ENCODE peak calls at places on chromosomes 2 and 18, in five cellular contexts. B is kidney, D is K562, H is upper lobe of right lung, Q is cardiac muscle cell. R is an unnamed sample.
A peak's percentile ranks its signal among the peaks of the same experiment; 100 is the strongest.

GRCh38 chr18:25278415-25278814 is 73.6 kb downstream of the ZNF521 start:
- DNase-seq in B (no peak), D (no peak), H (no peak), Q (no peak), R (no peak)

GRCh38 chr2:136213836-136214235 is 95.9 kb upstream of the CXCR4 start:
- DNase-seq in B (no peak), D (no peak), H (no peak), Q (no peak), R (peak; percentile 54)

GRCh38 chr18:46282177-46282570 is 178.0 kb downstream of the HAUS1 start:
- DNase-seq in B (no peak), D (no peak), H (no peak), Q (no peak), R (no peak)

GRCh38 chr2:169091256-169091655 is 21.9 kb downstream of the DHRS9 start:
- DNase-seq in B (no peak), D (no peak), H (no peak), Q (no peak), R (no peak)

GRCh38 chr2:135875491-135876065 is 665 bp downstream of the MCM6 start:
- DNase-seq in B (peak; percentile 84), D (peak; percentile 38), H (peak; percentile 82), Q (peak; percentile 71), R (peak; percentile 84)

GRCh38 chr2:47056374-47056773 is 98.7 kb downstream of the STPG4 start:
- DNase-seq in B (peak; percentile 87), D (no peak), H (no peak), Q (peak; percentile 93), R (no peak)

GRCh38 chr2:200081221-200081620 is 125.8 kb downstream of the MAIP1 start:
- DNase-seq in B (no peak), D (no peak), H (no peak), Q (no peak), R (no peak)

GRCh38 chr2:148534416-148535205 is 109.9 kb upstream of the EPC2 start:
- DNase-seq in B (no peak), D (no peak), H (no peak), Q (peak; percentile 54), R (peak; percentile 54)

GRCh38 chr2:190250421-190250820 is 69.2 kb downstream of the HIBCH start:
- DNase-seq in B (no peak), D (no peak), H (no peak), Q (no peak), R (no peak)

DNA sequence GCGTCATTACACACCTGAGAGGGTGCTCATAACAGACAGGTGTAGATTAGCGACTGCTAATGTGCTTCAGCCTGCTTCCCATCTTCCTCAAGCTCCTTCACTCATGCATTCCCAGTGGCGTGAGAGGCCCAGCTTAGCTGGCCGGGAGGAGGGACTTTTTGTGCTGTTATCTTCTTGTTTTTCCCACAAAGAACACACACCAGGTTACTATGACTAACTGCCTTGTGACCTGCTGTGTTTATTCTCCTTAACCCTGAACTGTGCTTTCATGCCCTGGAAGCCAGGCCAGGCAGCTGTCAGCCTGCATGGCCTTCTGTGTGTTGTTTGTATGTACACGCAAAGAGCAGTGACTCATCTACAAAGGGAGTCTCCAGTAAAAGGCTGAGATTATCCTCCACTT is 143.8 kb downstream of the PIEZO2 start:
- DNase-seq in B (no peak), D (no peak), H (no peak), Q (peak; percentile 95), R (peak; percentile 78)
- H3K4me3 ChIP-seq in B (no peak overlapping the region), D (no peak overlapping the region), H (no peak overlapping the region), Q (no peak overlapping the region), R (no peak overlapping the region)

DNA sequence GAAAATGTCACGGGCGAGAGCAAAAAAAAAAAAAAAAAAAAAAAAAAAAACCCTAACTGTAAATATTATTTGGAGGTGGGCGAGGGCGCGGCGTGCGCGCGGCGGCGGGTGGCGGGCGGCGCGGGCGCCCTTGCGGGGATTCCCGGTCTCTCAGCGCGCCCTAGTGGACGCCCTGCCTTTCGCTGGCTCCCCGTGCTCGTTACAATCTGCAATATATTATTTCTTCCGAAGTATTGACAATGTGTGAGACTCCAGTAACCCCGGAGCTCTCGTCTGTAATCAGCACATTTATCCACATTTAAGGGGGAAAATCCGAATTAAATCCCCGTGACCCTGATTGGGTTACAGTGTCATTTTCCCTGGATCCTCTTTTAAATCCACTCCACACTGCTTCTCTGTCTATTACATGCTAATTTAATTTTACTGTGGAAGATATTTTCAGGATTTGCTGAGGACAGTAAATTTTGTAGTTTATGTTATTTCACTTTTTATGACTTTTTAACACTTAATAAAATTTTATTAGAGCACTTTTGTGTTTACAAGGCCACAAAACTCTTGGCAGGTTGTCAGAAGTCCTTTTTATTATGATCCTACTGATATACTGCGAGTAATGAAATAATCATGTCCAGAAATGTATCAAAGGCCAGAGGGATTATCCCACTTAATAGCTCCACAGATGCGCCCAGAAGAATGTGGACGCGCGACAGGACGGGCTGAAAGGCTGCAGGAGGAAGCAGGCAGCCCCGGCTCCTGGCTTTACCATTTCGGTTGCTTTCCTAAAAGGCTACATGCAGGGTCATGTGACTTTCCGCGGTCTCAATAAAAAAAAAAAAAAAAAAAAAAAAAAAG is 369.1 kb downstream of the MTX2 start:
- DNase-seq in B (peak; percentile 91), D (peak; percentile 64), H (peak; percentile 79), Q (peak; percentile 66), R (peak; percentile 78)
- TF ChIP-seq CTCF in B (peak; percentile 88), D (peak; percentile 85), H (peak; percentile 79), Q (peak; percentile 63), R (peak; percentile 93)

GRCh38 chr2:100893753-100894530 is 74.0 kb downstream of the NPAS2 start:
- DNase-seq in B (no peak), D (peak; percentile 65), H (no peak), Q (no peak), R (peak; percentile 44)

GRCh38 chr2:100895402-100895801 is 75.5 kb downstream of the NPAS2 start:
- DNase-seq in B (no peak), D (no peak), H (no peak), Q (no peak), R (peak; percentile 32)

GRCh38 chr2:100894531-100895156 is 74.7 kb downstream of the NPAS2 start:
- DNase-seq in B (no peak), D (no peak), H (no peak), Q (no peak), R (peak; percentile 18)

GRCh38 chr2:100898035-100898689 is 78.2 kb downstream of the NPAS2 start:
- DNase-seq in B (no peak), D (no peak), H (no peak), Q (no peak), R (peak; percentile 3)

DNA sequence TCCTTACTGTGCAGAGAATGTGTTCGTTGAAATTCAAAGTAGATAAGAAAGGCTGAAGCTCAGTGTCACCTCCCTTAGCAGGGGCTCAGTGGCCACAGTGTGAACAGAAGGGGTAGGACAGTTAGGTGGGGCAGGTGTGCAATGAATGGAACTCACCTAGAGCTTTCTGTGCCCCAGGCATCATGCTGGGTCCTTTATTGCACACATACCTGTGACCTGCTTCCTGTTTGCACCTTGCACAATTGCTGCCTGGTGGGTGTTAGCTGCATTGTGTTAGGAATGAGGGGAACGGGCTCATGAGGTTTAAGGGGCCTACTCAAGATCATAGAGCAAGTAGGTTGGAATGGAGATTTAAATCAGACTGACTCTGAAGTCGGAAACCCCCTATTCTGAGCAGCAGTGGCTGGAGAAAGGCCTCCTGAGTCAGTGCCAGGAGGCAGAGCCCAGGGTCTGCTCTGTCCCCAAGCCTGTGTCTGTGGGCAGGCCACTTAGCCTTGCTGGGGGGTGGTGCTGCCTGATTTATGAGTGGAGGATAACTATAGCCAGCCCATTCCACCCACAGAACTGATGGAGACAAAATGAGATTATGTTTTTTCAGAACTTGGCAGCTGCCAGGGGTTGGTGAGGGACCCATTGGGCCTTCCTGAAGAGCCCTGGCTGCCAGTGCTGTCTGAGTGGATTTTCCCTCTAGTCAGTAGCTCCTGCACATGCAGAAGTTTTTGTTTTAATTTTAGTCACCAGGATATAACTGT is 76.2 kb downstream of the NPAS2 start:
- DNase-seq in B (no peak), D (no peak), H (no peak), Q (no peak), R (peak; percentile 49)
- H3K27ac ChIP-seq in B (peak overlapping the region; percentile 29), D (no peak overlapping the region), H (no peak overlapping the region), Q (no peak overlapping the region), R (no peak overlapping the region)

GRCh38 chr2:219578811-219579210 is 6.7 kb downstream of the INHA start:
- DNase-seq in B (no peak), D (no peak), H (no peak), Q (peak; percentile 85), R (no peak)

GRCh38 chr2:219575566-219576504 is 3.7 kb downstream of the INHA start:
- DNase-seq in B (no peak), D (peak; percentile 30), H (no peak), Q (no peak), R (no peak)

GRCh38 chr2:219574509-219575311 is 2.6 kb downstream of the INHA start:
- DNase-seq in B (no peak), D (no peak), H (no peak), Q (no peak), R (no peak)

GRCh38 chr2:219573166-219573565 is 1.1 kb downstream of the INHA start:
- DNase-seq in B (no peak), D (no peak), H (no peak), Q (no peak), R (no peak)

DNA sequence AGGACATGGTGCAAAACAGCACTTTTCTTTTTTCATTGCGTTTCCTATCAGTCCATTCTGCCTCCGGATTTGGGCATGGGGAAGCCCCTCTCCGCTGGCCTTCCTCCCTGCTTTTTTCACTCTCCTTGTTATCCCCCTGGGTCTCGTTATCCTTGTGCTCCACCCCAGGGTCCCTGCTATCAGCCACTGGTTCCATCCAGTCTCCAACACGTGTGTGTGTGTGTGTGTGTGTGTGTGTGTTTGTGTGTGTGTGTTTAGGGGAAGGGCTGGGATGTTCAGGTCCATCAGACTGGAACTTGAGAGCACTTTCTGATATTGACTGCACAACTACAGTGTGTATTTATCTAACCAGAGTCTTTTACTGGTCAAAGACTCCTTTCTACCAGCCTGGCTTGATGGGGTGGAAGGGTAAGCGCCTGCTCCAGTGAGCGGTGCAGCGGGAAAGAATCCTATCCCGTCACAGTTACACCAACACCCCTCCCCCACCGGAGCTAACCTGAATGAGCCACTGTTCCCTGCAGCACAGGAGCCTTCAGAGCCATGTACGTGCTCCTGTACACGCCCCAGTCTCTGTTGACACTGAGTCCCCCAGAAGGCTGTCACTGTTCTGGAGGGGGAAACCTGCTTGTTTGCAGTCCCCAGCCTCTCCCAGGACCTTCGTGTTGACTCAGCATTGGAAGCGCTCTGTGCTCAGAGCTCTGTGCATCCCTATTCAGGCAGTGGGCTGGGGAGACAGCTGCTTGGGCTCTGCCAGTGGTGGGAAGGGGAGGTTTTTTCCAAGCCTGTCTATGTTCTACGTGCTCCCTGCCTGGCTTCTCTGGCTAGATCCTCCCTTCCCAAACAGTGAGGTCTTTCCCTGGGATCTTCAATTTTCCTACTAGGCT is 4.6 kb downstream of the INHA start:
- DNase-seq in B (no peak), D (peak; percentile 32), H (no peak), Q (no peak), R (peak; percentile 87)
- H3K4me3 ChIP-seq in B (no peak overlapping the region), D (no peak overlapping the region), H (no peak overlapping the region), Q (no peak overlapping the region), R (no peak overlapping the region)

DNA sequence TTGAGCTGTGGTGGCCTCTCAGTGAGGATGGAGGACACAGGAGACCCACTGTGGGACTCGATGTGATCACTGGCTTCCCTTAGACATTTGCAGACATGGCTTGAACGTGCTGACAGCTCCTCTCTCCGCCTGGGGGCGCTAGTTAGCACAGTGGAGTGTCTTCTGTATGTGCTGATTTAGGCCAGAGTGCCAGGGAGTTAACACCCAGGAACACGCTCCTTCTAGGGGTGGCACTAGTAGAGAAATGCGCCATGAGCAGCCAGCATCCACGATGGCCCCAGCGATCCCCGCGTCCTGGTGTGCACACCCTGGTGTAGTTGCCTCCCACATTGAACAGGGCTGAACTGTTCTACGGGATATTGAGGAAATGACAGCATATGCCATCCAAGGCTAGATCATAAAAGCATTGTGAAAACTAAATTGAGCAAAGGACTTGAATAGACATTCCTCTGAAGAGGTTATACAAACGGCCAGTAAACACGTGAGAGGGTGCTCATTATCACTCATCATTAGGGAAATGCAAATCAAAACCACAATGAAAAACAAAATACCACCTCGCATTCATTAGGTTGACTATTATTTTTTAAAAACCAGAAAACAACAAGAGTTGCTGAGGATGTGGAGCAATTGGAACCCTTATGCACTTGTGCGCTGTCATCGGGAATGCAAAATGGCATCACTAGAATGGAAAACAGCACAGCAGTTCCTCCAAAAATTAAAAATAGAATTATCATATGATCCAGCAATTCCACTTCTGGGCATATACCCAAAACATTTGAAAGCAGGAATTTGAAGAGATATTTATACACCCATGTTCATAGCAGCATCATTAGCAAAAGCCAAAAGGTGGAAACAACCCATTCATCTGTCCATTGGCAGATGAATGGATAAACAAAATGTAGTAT is 11.6 kb upstream of the NMUR1 start:
- DNase-seq in B (no peak), D (peak; percentile 27), H (no peak), Q (peak; percentile 45), R (peak; percentile 90)
- TF ChIP-seq CTCF in B (no peak), D (peak; percentile 45), H (peak; percentile 27), Q (peak; percentile 30), R (peak; percentile 77)

R was measured in endodermal cell.